ENCODE peak calls at places on chromosome 4, in six cellular contexts. R is dorsolateral prefrontal cortex; W is CD4-positive, alpha-beta T cell; Z is natural killer cell; F is fibroblast of pulmonary artery; L is heart right ventricle. O is an unnamed sample.

GRCh38 chr4:106985830-106986229 is 50.3 kb downstream of the DKK2 start:
- DNase-seq in R (no peak), W (no peak), Z (no peak), F (no peak), L (no peak), O (peak; percentile 29)

GRCh38 chr4:29046166-29046565 is 1674.0 kb upstream of the PCDH7 start:
- DNase-seq in R (no peak), W (no peak), Z (no peak), F (peak; percentile 58), L (no peak), O (peak; percentile 2)

GRCh38 chr4:76956961-76957738 is 7.6 kb downstream of the SEPTIN11 start:
- DNase-seq in R (no peak), W (no peak), Z (no peak), F (no peak), L (peak; percentile 42), O (no peak)

GRCh38 chr4:8252301-8253173 is 17.0 kb upstream of the HTRA3 start:
- DNase-seq in R (no peak), W (no peak), Z (no peak), F (peak; percentile 65), L (no peak), O (no peak)

GRCh38 chr4:114019276-114019971 is 40.0 kb upstream of the ARSJ start:
- DNase-seq in R (no peak), W (no peak), Z (no peak), F (peak; percentile 69), L (no peak), O (peak; percentile 48)

GRCh38 chr4:48297447-48297846 is 27.8 kb upstream of the TEC start:
- DNase-seq in R (no peak), W (no peak), Z (no peak), F (no peak), L (no peak), O (no peak)

GRCh38 chr4:20433101-20433705 is 181.5 kb downstream of the SLIT2 start:
- DNase-seq in R (no peak), W (no peak), Z (no peak), F (no peak), L (no peak), O (no peak)

GRCh38 chr4:7956306-7957112 is 16.8 kb upstream of the AFAP1 start:
- DNase-seq in R (no peak), W (no peak), Z (no peak), F (peak; percentile 75), L (no peak), O (peak; percentile 96)

GRCh38 chr4:161581262-161581661 is 582.5 kb downstream of the FSTL5 start:
- DNase-seq in R (no peak), W (no peak), Z (no peak), F (peak; percentile 14), L (no peak), O (no peak)

GRCh38 chr4:107270614-107271013 is 234.5 kb upstream of the DKK2 start:
- DNase-seq in R (no peak), W (no peak), Z (no peak), F (no peak), L (no peak), O (no peak)

GRCh38 chr4:1104647-1105046 is 8.7 kb downstream of the RNF212 start:
- DNase-seq in R (no peak), W (no peak), Z (no peak), F (no peak), L (no peak), O (no peak)

GRCh38 chr4:32775049-32775448 is 2054.9 kb downstream of the PCDH7 start:
- DNase-seq in R (no peak), W (no peak), Z (no peak), F (peak; percentile 48), L (no peak), O (peak; percentile 65)
- TF ChIP-seq CTCF in R (peak; percentile 49), W (no peak), Z (no peak), F (peak; percentile 41), L (no peak), O (peak; percentile 41)

GRCh38 chr4:53702334-53703266 is 111.3 kb upstream of the LNX1 start:
- DNase-seq in R (no peak), W (no peak), Z (no peak), F (peak; percentile 89), L (peak; percentile 88), O (peak; percentile 92)
- TF ChIP-seq CTCF in R (no peak), W (no peak), Z (no peak), F (peak; percentile 26), L (peak; percentile 20), O (no peak)

DNA sequence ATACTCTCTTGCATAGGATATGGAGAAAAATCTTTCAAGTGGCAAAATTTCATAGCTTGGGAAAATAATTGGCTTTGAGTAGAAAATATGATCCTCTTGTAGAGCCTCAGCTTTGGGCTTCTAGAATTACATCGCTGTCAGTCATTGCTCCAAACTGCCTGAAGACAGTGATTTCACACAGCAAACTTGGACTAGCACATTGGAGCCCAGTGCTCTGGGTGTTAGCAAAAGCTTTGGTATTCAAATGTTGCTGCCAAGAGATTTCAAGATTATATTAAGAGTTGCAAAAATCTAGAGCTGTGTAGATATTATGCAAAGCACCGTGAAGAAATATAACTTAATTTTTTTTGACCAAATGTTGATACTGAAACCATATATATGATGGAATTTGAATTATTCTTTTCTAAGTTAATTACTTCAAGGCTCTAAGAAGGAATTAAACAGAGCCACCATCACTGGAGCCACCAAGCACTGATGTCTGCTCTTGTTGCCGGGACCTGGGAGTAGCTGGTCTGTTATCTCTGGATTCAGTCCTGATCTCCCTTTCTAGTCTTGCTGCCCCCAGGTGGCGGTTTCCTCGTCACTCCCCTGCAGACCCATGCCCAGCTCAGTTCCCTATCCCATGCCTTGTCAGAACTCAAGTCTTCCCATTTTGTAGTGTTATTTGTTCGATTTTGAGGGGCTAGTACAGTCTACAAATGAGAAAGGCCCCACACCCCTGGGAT is 260.7 kb upstream of the SFRP2 start:
- DNase-seq in R (no peak), W (no peak), Z (no peak), F (peak; percentile 53), L (no peak), O (peak; percentile 64)
- TF ChIP-seq CTCF in R (no peak), W (no peak), Z (no peak), F (no peak), L (no peak), O (no peak)

GRCh38 chr4:159946983-159947645 is 844.2 kb downstream of the RAPGEF2 start:
- DNase-seq in R (no peak), W (no peak), Z (no peak), F (peak; percentile 75), L (no peak), O (peak; percentile 77)
- TF ChIP-seq CTCF in R (peak; percentile 79), W (no peak), Z (no peak), F (peak; percentile 78), L (peak; percentile 55), O (peak; percentile 66)

GRCh38 chr4:184101711-184102110 is 116.0 kb downstream of the ENPP6 start:
- DNase-seq in R (no peak), W (no peak), Z (no peak), F (no peak), L (no peak), O (no peak)

GRCh38 chr4:184099541-184099966 is 118.1 kb downstream of the ENPP6 start:
- DNase-seq in R (no peak), W (no peak), Z (no peak), F (no peak), L (no peak), O (no peak)

GRCh38 chr4:184102488-184102887 is 115.2 kb downstream of the ENPP6 start:
- DNase-seq in R (no peak), W (no peak), Z (no peak), F (no peak), L (no peak), O (no peak)

GRCh38 chr4:184099033-184099432 is 118.6 kb downstream of the ENPP6 start:
- DNase-seq in R (no peak), W (no peak), Z (no peak), F (no peak), L (no peak), O (no peak)

GRCh38 chr4:184100297-184100885 is 117.3 kb downstream of the ENPP6 start:
- DNase-seq in R (no peak), W (peak; percentile 54), Z (no peak), F (peak; percentile 25), L (peak; percentile 11), O (peak; percentile 37)
- TF ChIP-seq CTCF in R (peak; percentile 73), W (peak; percentile 51), Z (peak; percentile 30), F (peak; percentile 56), L (peak; percentile 62), O (peak; percentile 70)

DNA sequence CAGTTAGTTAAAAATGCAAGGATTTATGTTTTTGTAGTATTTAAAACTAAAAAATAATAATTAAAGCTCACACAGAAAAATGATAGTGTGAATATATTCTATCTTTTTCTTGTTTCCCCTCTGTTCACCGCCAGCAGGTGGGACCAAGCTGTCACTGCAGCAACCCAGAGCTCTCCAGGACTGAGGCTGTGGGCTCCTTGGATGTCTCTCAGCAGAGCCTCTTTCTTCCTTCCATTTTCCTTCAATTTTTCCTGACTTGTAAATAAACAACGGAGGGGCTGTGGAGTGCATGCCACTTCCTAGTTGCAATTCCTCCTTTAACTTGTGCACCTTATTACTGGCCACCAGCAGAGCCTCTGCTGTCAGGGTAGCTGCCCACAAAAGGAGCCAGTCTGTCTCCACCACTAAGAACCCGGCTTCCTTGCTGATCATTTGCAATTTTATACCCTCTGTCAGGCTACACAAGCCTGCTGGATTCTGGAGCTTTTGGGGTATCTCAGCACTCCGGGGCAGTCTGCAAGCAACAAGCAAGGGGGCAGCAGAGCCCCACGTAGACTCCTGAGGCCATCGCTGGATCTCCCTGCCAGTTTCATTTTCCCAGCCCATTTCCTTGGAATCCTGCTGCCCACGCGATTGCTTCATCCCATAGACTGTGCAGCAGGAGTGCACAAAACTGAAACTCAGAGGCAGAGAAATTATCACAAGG is 1467.4 kb downstream of the C4orf33 start:
- DNase-seq in R (no peak), W (no peak), Z (no peak), F (peak; percentile 87), L (peak; percentile 20), O (peak; percentile 91)
- TF ChIP-seq CTCF in R (peak; percentile 60), W (no peak), Z (no peak), F (peak; percentile 72), L (peak; percentile 24), O (peak; percentile 34)

O was measured in MCF 10A.